ENCODE peak calls at places on chromosomes 13 and 19, in six cellular contexts. V, J, T, H, X and R are unnamed samples.

GRCh38 chr13:96052655-96053002 is 572 bp downstream of the UGGT2 start:
- DNase-seq in H (peak), V (no peak), X (no peak), J (no peak), T (no peak), R (peak)

GRCh38 chr19:12947702-12948596 is 2.3 kb downstream of the RAD23A start:
- DNase-seq in T (no peak), X (no peak), H (no peak), V (no peak), J (no peak), R (no peak)

GRCh38 chr19:7870571-7871279 is 3.5 kb downstream of the PRR36 start:
- DNase-seq in X (peak), H (peak), J (no peak), V (peak), T (peak), R (no peak)

GRCh38 chr13:64684685-64685431 is 2545.3 kb downstream of the PCDH9 start:
- DNase-seq in H (peak), V (no peak), X (no peak), J (no peak), T (no peak), R (no peak)

GRCh38 chr13:41651413-41652068 is 194.2 kb downstream of the RGCC start:
- DNase-seq in J (no peak), X (no peak), V (no peak), H (peak), T (no peak), R (no peak)

GRCh38 chr19:5285955-5286354 is 54.7 kb downstream of the PTPRS start:
- DNase-seq in V (no peak), T (no peak), X (no peak), J (no peak), H (no peak), R (no peak)

GRCh38 chr19:5432687-5433086 is 22.5 kb upstream of the ZNRF4 start:
- DNase-seq in V (no peak), J (no peak), X (no peak), H (no peak), T (no peak), R (no peak)

GRCh38 chr19:30784850-30785459 is 412.8 kb downstream of the ZNF536 start:
- DNase-seq in J (no peak), T (peak), H (peak), V (peak), X (no peak), R (no peak)

GRCh38 chr13:107138468-107138867 is 570.5 kb upstream of the ARGLU1 start:
- DNase-seq in J (no peak), T (no peak), H (no peak), V (no peak), X (no peak), R (no peak)

GRCh38 chr13:99385161-99385560 is 78.0 kb upstream of the GPR183 start:
- DNase-seq in X (no peak), T (no peak), V (no peak), H (no peak), J (no peak), R (no peak)

GRCh38 chr13:36875955-36876354 is 44.1 kb downstream of the SMAD9 start:
- DNase-seq in X (no peak), J (no peak), H (no peak), T (no peak), V (no peak), R (no peak)

GRCh38 chr19:31548941-31549340 is 199.7 kb upstream of the TSHZ3 start:
- DNase-seq in T (no peak), J (no peak), H (peak), V (no peak), X (no peak), R (peak)

DNA sequence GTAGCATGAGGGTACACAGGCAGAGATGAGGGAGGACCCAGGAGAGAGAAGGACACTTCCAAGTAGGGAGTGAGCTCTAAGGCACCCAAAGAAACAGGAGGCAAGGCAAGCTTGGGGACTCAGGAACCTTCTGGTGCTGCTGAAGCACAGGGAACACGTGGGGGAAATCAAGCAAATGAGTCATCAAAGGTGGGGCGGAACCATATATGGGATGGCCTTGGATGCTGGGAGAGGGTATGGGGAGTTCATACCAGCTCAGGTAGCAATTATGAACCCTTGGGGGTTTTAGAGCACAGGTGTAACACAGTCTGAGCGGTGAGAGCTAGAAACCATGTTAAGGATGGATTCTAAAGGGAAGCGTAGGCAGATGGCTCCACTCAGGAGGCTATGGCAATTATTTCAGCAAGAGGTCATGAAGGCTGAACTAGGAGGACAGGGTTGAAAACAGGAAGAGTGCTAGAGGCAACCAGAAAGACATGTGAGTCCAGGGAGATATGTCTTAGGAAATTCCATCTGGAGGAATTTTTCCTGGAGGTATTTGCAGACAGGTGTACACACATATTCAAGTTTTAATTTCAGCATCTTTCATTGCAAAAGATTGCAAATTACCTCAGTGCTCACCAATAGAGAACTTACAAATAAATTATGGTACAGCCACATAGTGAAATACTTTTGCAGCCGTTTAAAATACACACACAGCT is 77.1 kb downstream of the STARD13 start:
- DNase-seq in X (no peak), H (no peak), V (no peak), J (no peak), T (no peak), R (no peak)
- H3K27ac ChIP-seq in X (peak), H (no peak), V (no peak), J (peak), T (no peak), R (peak)

DNA sequence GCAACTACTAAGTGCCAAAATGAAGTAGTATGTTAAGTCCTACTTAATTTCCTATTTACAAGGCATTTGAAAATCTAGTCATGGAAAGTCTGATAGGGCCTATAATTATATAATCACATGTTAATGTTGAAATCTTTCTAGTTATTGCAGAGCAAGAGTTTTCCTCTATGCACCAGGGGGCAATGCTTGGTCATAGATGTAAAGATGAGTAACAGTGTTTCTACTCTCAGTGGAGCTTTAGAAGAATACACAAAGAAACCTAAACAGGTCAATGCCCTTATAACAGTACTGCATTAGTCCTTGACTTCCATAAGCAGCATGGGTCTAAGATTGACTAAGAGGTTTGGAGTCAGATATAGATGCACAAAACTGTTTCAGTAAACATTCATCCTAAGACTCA is 218.7 kb downstream of the KCTD12 start:
- DNase-seq in H (peak), T (no peak), V (peak), J (no peak), X (no peak), R (peak)
- TF ChIP-seq CTCF in H (peak), T (peak), V (peak), J (peak), X (no peak), R (peak)

GRCh38 chr19:3055741-3056453 is 6.4 kb downstream of the TLE5 start:
- DNase-seq in H (no peak), J (no peak), V (peak), X (peak), T (peak), R (no peak)
- H3K27ac ChIP-seq in H (peak), J (peak), V (peak), X (peak), T (peak), R (peak)

GRCh38 chr13:20306039-20306438 is 73.9 kb upstream of the GJB6 start:
- DNase-seq in T (no peak), J (no peak), H (no peak), V (no peak), X (no peak), R (no peak)
- TF ChIP-seq CTCF in T (no peak), J (no peak), H (no peak), V (no peak), X (no peak), R (no peak)